ENCODE peak calls at places on chromosome 16, in nine cellular contexts. D is HTR-8/SVneo, L is lower leg skin, W is HCEC 1CT, M is endodermal cell, S is NCI-H1092 treated with DMSO at 0.1 percent for 48 hours, F is fibroblast of villous mesenchyme, G is NCI-H1105 treated with DMSO at 0.1 percent for 48 hours, R is GM12891. Q is an unnamed sample.

GRCh38 chr16:19167710-19168172 is 299 bp upstream of the SYT17 start:
- DNase-seq in D (peak), L (no peak), W (peak), M (peak), S (peak), F (peak), G (peak), R (peak), Q (peak)

GRCh38 chr16:72203401-72203800 is 31.4 kb upstream of the PMFBP1 start:
- DNase-seq in D (peak), L (peak), W (peak), M (no peak), S (no peak), F (no peak), G (no peak), R (peak), Q (no peak)

GRCh38 chr16:12235110-12235509 is 258.6 kb downstream of the SNX29 start:
- DNase-seq in D (no peak), L (no peak), W (no peak), M (no peak), S (peak), F (no peak), G (peak), R (no peak), Q (no peak)

GRCh38 chr16:11340710-11341109 is 4.5 kb upstream of the RMI2 start:
- DNase-seq in D (no peak), L (no peak), W (no peak), M (peak), S (no peak), F (no peak), G (no peak), R (no peak), Q (no peak)

GRCh38 chr16:68362314-68362913 is 51.6 kb downstream of the PRMT7 start:
- DNase-seq in D (no peak), L (no peak), W (no peak), M (peak), S (no peak), F (no peak), G (no peak), R (no peak), Q (no peak)

GRCh38 chr16:73916839-73917594 is 379.6 kb upstream of the PSMD7 start:
- DNase-seq in D (no peak), L (no peak), W (no peak), M (no peak), S (no peak), F (peak), G (no peak), R (no peak), Q (no peak)

GRCh38 chr16:72554935-72555334 is 383.0 kb upstream of the PMFBP1 start:
- DNase-seq in D (no peak), L (no peak), W (peak), M (no peak), S (no peak), F (peak), G (no peak), R (no peak), Q (no peak)

GRCh38 chr16:24845726-24846547 is at the start of gene SLC5A11:
- DNase-seq in D (no peak), L (no peak), W (no peak), M (no peak), S (no peak), F (no peak), G (no peak), R (no peak), Q (no peak)

GRCh38 chr16:67954421-67955196 is 10.7 kb upstream of the LCAT start:
- DNase-seq in D (no peak), L (no peak), W (no peak), M (no peak), S (no peak), F (no peak), G (no peak), R (no peak), Q (no peak)

GRCh38 chr16:88478115-88478514 is 25.0 kb downstream of the ZFPM1 start:
- DNase-seq in D (no peak), L (no peak), W (no peak), M (no peak), S (no peak), F (no peak), G (no peak), R (no peak), Q (no peak)

GRCh38 chr16:985646-986400 is 4.3 kb downstream of the SOX8 start:
- DNase-seq in D (no peak), L (no peak), W (no peak), M (no peak), S (no peak), F (no peak), G (no peak), R (no peak), Q (no peak)

GRCh38 chr16:9843424-9844013 is 338.7 kb downstream of the GRIN2A start:
- DNase-seq in D (peak), L (no peak), W (peak), M (no peak), S (no peak), F (no peak), G (no peak), R (no peak), Q (no peak)

GRCh38 chr16:84513111-84514065 is 8.9 kb upstream of the MEAK7 start:
- DNase-seq in D (peak), L (no peak), W (peak), M (no peak), S (peak), F (peak), G (no peak), R (no peak), Q (no peak)

GRCh38 chr16:3363793-3364192 is 8.1 kb downstream of the OR2C1 start:
- DNase-seq in D (no peak), L (no peak), W (no peak), M (no peak), S (no peak), F (no peak), G (no peak), R (no peak), Q (no peak)

GRCh38 chr16:21233521-21234150 is at the start of gene ANKS4B:
- DNase-seq in D (no peak), L (no peak), W (no peak), M (no peak), S (no peak), F (no peak), G (no peak), R (no peak), Q (no peak)

GRCh38 chr16:80337786-80338185 is 203.0 kb upstream of the DYNLRB2 start:
- DNase-seq in D (no peak), L (no peak), W (no peak), M (peak), S (no peak), F (no peak), G (no peak), R (no peak), Q (no peak)

GRCh38 chr16:2514333-2515179 is 804 bp downstream of the ATP6V0C start:
- DNase-seq in D (no peak), L (no peak), W (no peak), M (peak), S (no peak), F (peak), G (no peak), R (no peak), Q (no peak)

GRCh38 chr16:84726079-84726669 is 26.4 kb downstream of the USP10 start:
- DNase-seq in D (peak), L (peak), W (peak), M (peak), S (peak), F (peak), G (peak), R (no peak), Q (peak)

GRCh38 chr16:17302213-17302612 is 168.5 kb downstream of the XYLT1 start:
- DNase-seq in D (no peak), L (no peak), W (no peak), M (no peak), S (no peak), F (no peak), G (no peak), R (no peak), Q (no peak)

GRCh38 chr16:68079616-68080344 is 5.4 kb upstream of the NFATC3 start:
- DNase-seq in D (no peak), L (peak), W (no peak), M (no peak), S (no peak), F (peak), G (no peak), R (no peak), Q (no peak)

GRCh38 chr16:83393196-83393981 is 414.4 kb upstream of the HSBP1 start:
- DNase-seq in D (no peak), L (no peak), W (peak), M (no peak), S (no peak), F (peak), G (no peak), R (no peak), Q (no peak)

GRCh38 chr16:30157214-30157613 is 26.2 kb upstream of the CORO1A start:
- DNase-seq in D (no peak), L (no peak), W (no peak), M (no peak), S (no peak), F (no peak), G (no peak), R (no peak), Q (no peak)

GRCh38 chr16:75922250-75922649 is 196.0 kb upstream of the CPHXL start:
- DNase-seq in D (no peak), L (no peak), W (no peak), M (no peak), S (no peak), F (no peak), G (no peak), R (no peak), Q (no peak)

GRCh38 chr16:57411362-57411976 is 6.9 kb downstream of the CCL17 start:
- DNase-seq in D (no peak), L (no peak), W (no peak), M (no peak), S (no peak), F (no peak), G (no peak), R (no peak), Q (no peak)

GRCh38 chr16:30659507-30660423 is 1.5 kb downstream of the FBRS start:
- DNase-seq in D (no peak), L (peak), W (peak), M (peak), S (no peak), F (no peak), G (no peak), R (no peak), Q (no peak)

GRCh38 chr16:51155199-51155607 is 4.1 kb upstream of the SALL1 start:
- DNase-seq in D (no peak), L (no peak), W (no peak), M (peak), S (no peak), F (peak), G (no peak), R (no peak), Q (no peak)

GRCh38 chr16:71572497-71573116 is 4.3 kb downstream of the TAT start:
- DNase-seq in D (no peak), L (no peak), W (no peak), M (no peak), S (no peak), F (no peak), G (no peak), R (no peak), Q (no peak)

GRCh38 chr16:88504489-88505404 is 51.7 kb downstream of the ZFPM1 start:
- DNase-seq in D (no peak), L (no peak), W (no peak), M (no peak), S (peak), F (no peak), G (peak), R (no peak), Q (no peak)

GRCh38 chr16:87931504-87931903 is 4.8 kb downstream of the CA5A start:
- DNase-seq in D (no peak), L (no peak), W (no peak), M (no peak), S (no peak), F (peak), G (no peak), R (no peak), Q (no peak)

GRCh38 chr16:67378642-67379041 is 14.7 kb downstream of the TPPP3 start:
- DNase-seq in D (no peak), L (no peak), W (no peak), M (no peak), S (no peak), F (no peak), G (no peak), R (no peak), Q (no peak)

GRCh38 chr16:17026600-17027242 is 444.0 kb downstream of the XYLT1 start:
- DNase-seq in D (no peak), L (no peak), W (no peak), M (no peak), S (no peak), F (no peak), G (no peak), R (peak), Q (no peak)

GRCh38 chr16:8855051-8855786 is 13.6 kb downstream of the CARHSP1 start:
- DNase-seq in D (no peak), L (no peak), W (no peak), M (no peak), S (no peak), F (no peak), G (no peak), R (no peak), Q (no peak)

GRCh38 chr16:56662357-56663354 is 4.9 kb downstream of the MT1F start:
- DNase-seq in D (no peak), L (no peak), W (no peak), M (peak), S (peak), F (no peak), G (no peak), R (no peak), Q (peak)

GRCh38 chr16:70267516-70267915 is 15.8 kb upstream of the EXOSC6 start:
- DNase-seq in D (peak), L (no peak), W (peak), M (peak), S (peak), F (peak), G (no peak), R (no peak), Q (peak)

GRCh38 chr16:27472091-27473020 is 70.4 kb downstream of the IL21R start:
- DNase-seq in D (no peak), L (no peak), W (no peak), M (no peak), S (no peak), F (no peak), G (no peak), R (no peak), Q (no peak)

GRCh38 chr16:58119509-58119845 is 9.7 kb downstream of the CFAP20 start:
- DNase-seq in D (no peak), L (no peak), W (no peak), M (no peak), S (peak), F (no peak), G (peak), R (no peak), Q (no peak)

GRCh38 chr16:11016993-11017392 is 72.6 kb downstream of the CLEC16A start:
- DNase-seq in D (peak), L (peak), W (peak), M (no peak), S (no peak), F (peak), G (no peak), R (no peak), Q (no peak)

GRCh38 chr16:67881557-67882220 is 3.0 kb upstream of the NRN1L start:
- DNase-seq in D (no peak), L (no peak), W (no peak), M (no peak), S (no peak), F (no peak), G (no peak), R (no peak), Q (no peak)

GRCh38 chr16:81601008-81601428 is 156.4 kb downstream of the CMIP start:
- DNase-seq in D (peak), L (peak), W (peak), M (no peak), S (no peak), F (peak), G (peak), R (no peak), Q (no peak)